ENCODE peak calls at places on chromosomes 12 and 14, in six cellular contexts. C, N, Y, V, B and L are unnamed samples.

GRCh38 chr12:112532106-112532505 is 113.4 kb downstream of the PTPN11 start:
- DNase-seq in Y (no peak), N (no peak), V (no peak), C (no peak), B (no peak), L (no peak)

GRCh38 chr12:62304560-62304959 is 44.4 kb downstream of the USP15 start:
- DNase-seq in B (no peak), C (no peak), Y (no peak), N (no peak), V (no peak), L (no peak)

GRCh38 chr12:109058773-109059172 is 6.4 kb downstream of the USP30 start:
- DNase-seq in N (no peak), Y (no peak), B (no peak), V (no peak), C (no peak), L (no peak)

GRCh38 chr12:45309826-45310626 is 94.1 kb downstream of the ANO6 start:
- DNase-seq in V (no peak), B (no peak), C (no peak), N (no peak), Y (no peak), L (no peak)

GRCh38 chr12:69388371-69388770 is 28.8 kb downstream of the YEATS4 start:
- DNase-seq in C (no peak), V (no peak), N (no peak), B (no peak), Y (no peak), L (no peak)

GRCh38 chr12:64824500-64825142 is at the start of gene TBC1D30:
- DNase-seq in N (peak; percentile 17), B (peak; percentile 25), V (peak; percentile 13), Y (no peak), C (no peak), L (no peak)

GRCh38 chr12:77888611-77889010 is 57.9 kb downstream of the NAV3 start:
- DNase-seq in V (no peak), C (no peak), B (no peak), Y (no peak), N (peak; percentile 15), L (no peak)

GRCh38 chr12:111413442-111414086 is 7.8 kb downstream of the SH2B3 start:
- DNase-seq in B (peak; percentile 76), N (peak; percentile 46), Y (no peak), C (no peak), V (peak; percentile 29), L (peak; percentile 56)

GRCh38 chr14:79543966-79544365 is 667.3 kb downstream of the DIO2 start:
- DNase-seq in V (no peak), Y (no peak), N (no peak), B (no peak), C (no peak), L (no peak)

GRCh38 chr12:68264175-68264863 is 10.9 kb upstream of the IL22 start:
- DNase-seq in Y (no peak), C (no peak), N (no peak), B (no peak), V (no peak), L (no peak)

GRCh38 chr14:65226824-65227604 is 124.7 kb upstream of the MAX start:
- DNase-seq in Y (no peak), V (no peak), B (no peak), N (peak; percentile 79), C (peak; percentile 43), L (peak; percentile 84)

GRCh38 chr12:101590383-101590782 is 4.4 kb upstream of the MYBPC1 start:
- DNase-seq in Y (no peak), C (no peak), B (no peak), V (no peak), N (no peak), L (no peak)

GRCh38 chr14:63438065-63438757 is 105.0 kb downstream of the PPP2R5E start:
- DNase-seq in N (peak; percentile 80), B (peak; percentile 83), C (no peak), Y (peak; percentile 66), V (peak; percentile 85), L (peak; percentile 58)

GRCh38 chr12:84661732-84662326 is 250.8 kb downstream of the SLC6A15 start:
- DNase-seq in Y (no peak), V (no peak), C (no peak), B (no peak), N (no peak), L (no peak)

GRCh38 chr14:22303589-22304195 is 285.3 kb downstream of the DAD1 start:
- DNase-seq in N (no peak), B (no peak), Y (no peak), V (no peak), C (no peak), L (no peak)

GRCh38 chr14:75492832-75493579 is 29.3 kb upstream of the BATF start:
- DNase-seq in Y (no peak), C (no peak), V (no peak), B (no peak), N (no peak), L (no peak)

GRCh38 chr12:126554599-126554998 is 1489.4 kb downstream of the AACS start:
- DNase-seq in B (no peak), C (no peak), N (no peak), Y (no peak), V (no peak), L (no peak)

GRCh38 chr14:77505031-77505430 is 6.4 kb upstream of the ISM2 start:
- DNase-seq in V (no peak), Y (no peak), N (no peak), B (no peak), C (no peak), L (no peak)

GRCh38 chr12:588658-589057 is 74.6 kb downstream of the NINJ2 start:
- DNase-seq in Y (no peak), B (no peak), N (no peak), C (no peak), V (no peak), L (no peak)

GRCh38 chr14:29927596-29928341 is at the start of gene PRKD1:
- DNase-seq in Y (peak; percentile 18), C (peak; percentile 81), B (peak; percentile 73), V (peak; percentile 76), N (peak; percentile 71), L (peak; percentile 51)

GRCh38 chr14:98952595-98953325 is 319.2 kb downstream of the BCL11B start:
- DNase-seq in N (no peak), B (peak; percentile 84), C (no peak), V (no peak), Y (no peak), L (no peak)

GRCh38 chr14:24098229-24098926 is 4.3 kb downstream of the PCK2 start:
- DNase-seq in Y (no peak), V (no peak), B (no peak), C (peak; percentile 64), N (no peak), L (no peak)

GRCh38 chr12:58877243-58877743 is 43.0 kb downstream of the LRIG3 start:
- DNase-seq in B (no peak), N (peak; percentile 83), C (no peak), Y (peak; percentile 64), V (no peak), L (no peak)

GRCh38 chr12:111761706-111762105 is 5.0 kb upstream of the ALDH2 start:
- DNase-seq in B (no peak), C (peak; percentile 17), N (no peak), Y (no peak), V (no peak), L (no peak)

GRCh38 chr12:29769162-29769820 is 14.5 kb downstream of the TMTC1 start:
- DNase-seq in V (no peak), Y (peak; percentile 35), B (no peak), C (no peak), N (no peak), L (no peak)

GRCh38 chr14:81927069-81927468 is 393.4 kb upstream of the SEL1L start:
- DNase-seq in C (no peak), V (no peak), Y (no peak), N (no peak), B (no peak), L (no peak)

GRCh38 chr14:81936902-81937301 is 403.2 kb upstream of the SEL1L start:
- DNase-seq in N (no peak), C (no peak), B (no peak), V (no peak), Y (no peak), L (no peak)

DNA sequence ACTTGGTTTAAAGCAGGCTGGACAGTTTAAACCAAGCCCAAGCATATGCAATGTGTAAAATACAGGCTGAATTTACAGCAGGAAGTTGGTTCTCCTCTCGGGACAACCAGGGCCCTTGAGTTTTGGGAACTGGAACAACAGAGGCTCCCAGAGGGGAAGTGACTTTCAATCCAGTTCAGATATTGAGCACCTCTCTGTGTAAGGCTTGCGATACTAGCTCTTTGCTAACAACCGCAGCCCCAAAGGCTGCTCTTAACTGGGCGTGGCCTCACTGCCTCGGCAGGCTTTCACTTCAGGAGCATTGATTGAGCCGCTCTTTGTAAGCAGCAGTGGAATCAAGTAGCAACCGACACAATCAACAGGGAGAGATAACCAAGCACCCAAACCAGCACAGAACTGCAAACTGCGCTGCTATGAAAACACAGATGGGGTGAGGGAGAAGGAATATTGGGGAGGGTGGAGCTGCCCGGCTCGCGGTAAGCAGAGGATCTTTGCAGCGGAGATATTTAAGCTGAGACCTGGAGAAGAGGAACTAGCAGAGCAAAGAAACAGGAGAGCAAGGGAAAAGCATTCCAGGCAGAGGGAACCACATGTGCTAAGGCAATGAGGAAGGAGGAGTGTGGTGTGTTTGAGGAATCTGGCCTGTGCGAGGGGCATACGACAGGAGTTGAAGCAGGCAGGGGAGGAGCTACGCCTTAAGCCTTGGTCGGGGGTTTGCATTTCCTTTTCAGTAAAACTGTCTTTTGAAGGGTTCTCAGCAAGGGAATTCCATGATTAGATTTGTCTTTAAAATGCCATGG is 17.3 kb upstream of the YY1 start:
- DNase-seq in Y (peak; percentile 50), N (peak; percentile 66), C (peak; percentile 90), B (peak; percentile 75), V (peak; percentile 67), L (peak; percentile 74)
- TF ChIP-seq POLR2A in Y (no peak), N (peak; percentile 23), C (no peak), B (no peak), V (no peak), L (no peak)

GRCh38 chr12:52608826-52609630 is 7.8 kb upstream of the KRT72 start:
- DNase-seq in B (no peak), Y (no peak), C (no peak), N (no peak), V (no peak), L (no peak)
- H3K27me3 ChIP-seq in B (peaks cover 4% of the 10 kb centered on the region), Y (peaks cover 21% of the 10 kb centered on the region), C (peaks cover 10% of the 10 kb centered on the region), N (no peaks in the 10 kb centered on the region), V (no peaks in the 10 kb centered on the region), L (peaks cover 27% of the 10 kb centered on the region)

GRCh38 chr12:6114476-6114870 is 10.0 kb downstream of the VWF start:
- DNase-seq in B (no peak), C (no peak), Y (no peak), V (peak; percentile 47), N (no peak), L (no peak)
- H3K27ac ChIP-seq in B (no peak overlapping the region), C (peak overlapping the region; percentile 81), Y (no peak overlapping the region), V (peak overlapping the region; percentile 57), N (no peak overlapping the region), L (no peak overlapping the region)

GRCh38 chr14:20455355-20456300 is 602 bp downstream of the APEX1 start:
- DNase-seq in B (peak; percentile 85), N (no peak), C (peak; percentile 83), V (no peak), Y (peak; percentile 48), L (no peak)

GRCh38 chr14:20460458-20461229 is 590 bp downstream of the PIP4P1 start:
- DNase-seq in V (peak; percentile 64), C (no peak), N (peak; percentile 54), Y (no peak), B (peak; percentile 34), L (peak; percentile 81)

GRCh38 chr14:20458031-20458789 is 3.0 kb downstream of the PIP4P1 start:
- DNase-seq in C (no peak), N (no peak), Y (no peak), V (no peak), B (no peak), L (no peak)

GRCh38 chr14:20456971-20457370 is 1.9 kb downstream of the APEX1 start:
- DNase-seq in N (no peak), C (no peak), Y (no peak), V (no peak), B (no peak), L (no peak)

GRCh38 chr14:20461230-20462141 is at the start of gene PIP4P1:
- DNase-seq in N (peak; percentile 99), B (peak; percentile 100), Y (peak; percentile 98), C (peak; percentile 100), V (peak; percentile 99), L (peak; percentile 98)
- TF ChIP-seq POLR2A in N (peak; percentile 84), B (peak; percentile 90), Y (peak; percentile 87), C (peak; percentile 71), V (peak; percentile 63), L (peak; percentile 76)